ENCODE peak calls at places on chromosomes 4 and X, in seven cellular contexts. One of them, this sample, is unnamed. For H3K27me3, the result is how much of the 10 kb centered on the place peaks cover.

GRCh38 chr4:27684501-27685077 is 823.9 kb downstream of the STIM2 start:
- DNase-seq in tibial nerve: peak
- DNase-seq in H1: no peak
- DNase-seq in right cardiac atrium: peak
- DNase-seq in GM12878: no peak
- DNase-seq in upper lobe of left lung: peak
- DNase-seq in pancreas: peak
- DNase-seq in this sample: no peak

GRCh38 chr4:179097741-179098140 is 1655.5 kb upstream of the AGA start:
- DNase-seq in right cardiac atrium: no peak
- DNase-seq in H1: no peak
- DNase-seq in upper lobe of left lung: no peak
- DNase-seq in tibial nerve: no peak
- DNase-seq in GM12878: no peak
- DNase-seq in pancreas: no peak
- DNase-seq in this sample: no peak

GRCh38 chrX:2954541-2954940 is 25.4 kb upstream of the ARSD start:
- DNase-seq in right cardiac atrium: no peak
- DNase-seq in upper lobe of left lung: no peak
- DNase-seq in tibial nerve: no peak
- DNase-seq in H1: no peak
- DNase-seq in GM12878: no peak
- DNase-seq in pancreas: no peak
- DNase-seq in this sample: no peak

GRCh38 chrX:72526534-72527508 is 45.8 kb downstream of the HDAC8 start:
- DNase-seq in H1: no peak
- DNase-seq in GM12878: no peak
- DNase-seq in right cardiac atrium: no peak
- DNase-seq in pancreas: no peak
- DNase-seq in upper lobe of left lung: peak
- DNase-seq in tibial nerve: no peak
- DNase-seq in this sample: no peak

GRCh38 chrX:40867352-40867751 is 132.0 kb upstream of the MED14 start:
- DNase-seq in pancreas: peak
- DNase-seq in H1: no peak
- DNase-seq in GM12878: no peak
- DNase-seq in right cardiac atrium: no peak
- DNase-seq in tibial nerve: no peak
- DNase-seq in upper lobe of left lung: no peak
- DNase-seq in this sample: no peak

GRCh38 chrX:112832481-112833095 is 8.0 kb downstream of the AMOT start:
- DNase-seq in right cardiac atrium: no peak
- DNase-seq in tibial nerve: no peak
- DNase-seq in GM12878: no peak
- DNase-seq in H1: no peak
- DNase-seq in upper lobe of left lung: peak
- DNase-seq in pancreas: peak
- DNase-seq in this sample: no peak

GRCh38 chr4:153679476-153679875 is 4.6 kb upstream of the TLR2 start:
- DNase-seq in GM12878: no peak
- DNase-seq in H1: no peak
- DNase-seq in tibial nerve: peak
- DNase-seq in right cardiac atrium: peak
- DNase-seq in pancreas: no peak
- DNase-seq in upper lobe of left lung: peak
- DNase-seq in this sample: no peak

GRCh38 chr4:16862688-16863087 is 35.8 kb downstream of the LDB2 start:
- DNase-seq in pancreas: no peak
- DNase-seq in GM12878: no peak
- DNase-seq in H1: no peak
- DNase-seq in tibial nerve: no peak
- DNase-seq in upper lobe of left lung: peak
- DNase-seq in right cardiac atrium: peak
- DNase-seq in this sample: no peak

GRCh38 chr4:37715889-37716402 is 29.8 kb upstream of the RELL1 start:
- DNase-seq in upper lobe of left lung: no peak
- DNase-seq in GM12878: peak
- DNase-seq in right cardiac atrium: no peak
- DNase-seq in pancreas: peak
- DNase-seq in H1: no peak
- DNase-seq in tibial nerve: no peak
- DNase-seq in this sample: peak

GRCh38 chr4:153341575-153342090 is 2.9 kb upstream of the MND1 start:
- DNase-seq in tibial nerve: no peak
- DNase-seq in GM12878: no peak
- DNase-seq in H1: no peak
- DNase-seq in right cardiac atrium: no peak
- DNase-seq in pancreas: no peak
- DNase-seq in upper lobe of left lung: no peak
- DNase-seq in this sample: peak

GRCh38 chr4:165208741-165209388 is 1.5 kb downstream of the KLHL2 start:
- DNase-seq in tibial nerve: no peak
- DNase-seq in right cardiac atrium: no peak
- DNase-seq in pancreas: no peak
- DNase-seq in GM12878: no peak
- DNase-seq in H1: no peak
- DNase-seq in upper lobe of left lung: no peak
- DNase-seq in this sample: no peak

GRCh38 chrX:119105826-119106225 is 21.8 kb downstream of the KIAA1210 start:
- DNase-seq in H1: no peak
- DNase-seq in tibial nerve: no peak
- DNase-seq in right cardiac atrium: no peak
- DNase-seq in upper lobe of left lung: no peak
- DNase-seq in GM12878: no peak
- DNase-seq in pancreas: no peak
- DNase-seq in this sample: no peak

GRCh38 chrX:95764972-95765451 is 919.6 kb upstream of the DIAPH2 start:
- DNase-seq in pancreas: no peak
- DNase-seq in H1: no peak
- DNase-seq in upper lobe of left lung: no peak
- DNase-seq in tibial nerve: peak
- DNase-seq in right cardiac atrium: no peak
- DNase-seq in GM12878: no peak
- DNase-seq in this sample: no peak

GRCh38 chrX:37541991-37542390 is 29.5 kb upstream of the LANCL3 start:
- DNase-seq in right cardiac atrium: no peak
- DNase-seq in tibial nerve: no peak
- DNase-seq in GM12878: no peak
- DNase-seq in H1: no peak
- DNase-seq in upper lobe of left lung: no peak
- DNase-seq in pancreas: no peak
- DNase-seq in this sample: no peak

GRCh38 chr4:110003401-110004187 is 90.9 kb downstream of the EGF start:
- DNase-seq in upper lobe of left lung: no peak
- DNase-seq in GM12878: no peak
- DNase-seq in pancreas: no peak
- DNase-seq in right cardiac atrium: no peak
- DNase-seq in tibial nerve: no peak
- DNase-seq in H1: no peak
- DNase-seq in this sample: no peak

GRCh38 chrX:52923781-52924241 is 26.7 kb downstream of the FAM156B start:
- DNase-seq in H1: no peak
- DNase-seq in tibial nerve: no peak
- DNase-seq in pancreas: peak
- DNase-seq in upper lobe of left lung: peak
- DNase-seq in right cardiac atrium: peak
- DNase-seq in GM12878: peak
- DNase-seq in this sample: peak

GRCh38 chr4:104524591-104524990 is 29.9 kb upstream of the CXXC4 start:
- DNase-seq in tibial nerve: no peak
- DNase-seq in H1: no peak
- DNase-seq in right cardiac atrium: no peak
- DNase-seq in GM12878: no peak
- DNase-seq in upper lobe of left lung: no peak
- DNase-seq in pancreas: no peak
- DNase-seq in this sample: no peak

GRCh38 chr4:39910064-39910463 is 67.6 kb downstream of the PDS5A start:
- DNase-seq in right cardiac atrium: no peak
- DNase-seq in pancreas: no peak
- DNase-seq in GM12878: no peak
- DNase-seq in H1: no peak
- DNase-seq in tibial nerve: no peak
- DNase-seq in upper lobe of left lung: no peak
- DNase-seq in this sample: no peak

DNA sequence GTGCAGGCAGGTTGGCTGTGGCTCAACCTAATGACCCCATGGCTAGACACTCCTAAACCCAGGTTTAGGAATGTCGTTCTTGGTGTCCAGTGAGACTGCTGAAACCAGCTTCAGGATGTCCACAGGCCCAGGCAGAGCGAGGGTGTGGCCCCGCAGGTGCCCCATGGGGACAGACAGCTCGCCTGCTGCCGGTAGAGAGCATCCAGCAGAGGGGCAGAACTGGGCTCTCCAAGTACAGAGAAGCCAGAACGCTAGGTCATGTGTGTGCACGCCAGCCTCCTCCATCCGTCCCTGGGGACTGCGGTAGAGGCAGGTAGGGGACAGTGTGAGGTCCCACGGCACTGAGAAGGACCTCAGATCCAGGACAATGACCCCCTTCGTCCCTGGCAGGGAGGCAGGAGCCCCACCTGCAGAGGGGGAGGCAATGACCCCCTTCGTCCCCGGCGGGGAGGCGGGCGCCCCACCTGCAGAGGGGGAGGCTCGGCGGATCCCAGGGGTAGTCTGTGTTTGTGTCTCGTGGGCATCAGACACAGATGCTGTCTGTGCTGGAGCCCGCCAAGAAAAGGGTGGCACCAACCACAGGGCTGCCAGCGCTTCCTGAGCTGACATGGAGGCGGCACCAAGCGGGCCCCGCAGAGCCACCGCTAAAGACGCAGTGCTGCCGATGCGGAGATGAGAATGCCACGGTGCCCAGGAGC is 118.4 kb downstream of the FAM53A start:
- DNase-seq in pancreas: no peak
- DNase-seq in tibial nerve: no peak
- DNase-seq in H1: no peak
- DNase-seq in upper lobe of left lung: no peak
- DNase-seq in GM12878: no peak
- DNase-seq in right cardiac atrium: peak
- DNase-seq in this sample: no peak
- H3K27me3 ChIP-seq in pancreas: under half
- H3K27me3 ChIP-seq in tibial nerve: half or more
- H3K27me3 ChIP-seq in H1: under half
- H3K27me3 ChIP-seq in upper lobe of left lung: under half
- H3K27me3 ChIP-seq in GM12878: under half
- H3K27me3 ChIP-seq in right cardiac atrium: under half
- H3K27me3 ChIP-seq in this sample: under half

DNA sequence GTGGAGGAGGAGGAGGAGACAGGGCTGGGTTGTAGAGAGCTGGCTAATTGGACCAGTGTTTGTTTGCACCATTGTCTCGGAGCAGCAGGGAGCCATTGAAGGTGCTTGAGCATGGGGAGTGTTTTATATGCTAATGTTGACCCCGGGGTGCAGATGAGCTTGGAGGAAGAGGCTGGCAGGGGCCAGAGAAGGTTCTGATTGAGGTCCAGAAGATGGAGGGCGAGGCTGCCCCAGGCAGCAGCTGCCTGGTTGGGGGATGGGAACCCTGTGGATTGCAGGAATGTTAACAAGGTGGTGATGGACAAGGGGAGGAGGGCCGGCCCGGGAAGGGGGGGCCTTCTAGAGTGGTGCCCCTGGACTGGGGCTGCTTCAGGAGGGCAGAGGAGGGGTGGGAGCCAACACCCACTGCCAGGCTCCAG is 18.0 kb downstream of the DOK7 start:
- DNase-seq in GM12878: no peak
- DNase-seq in H1: peak
- DNase-seq in tibial nerve: no peak
- DNase-seq in upper lobe of left lung: no peak
- DNase-seq in right cardiac atrium: no peak
- DNase-seq in pancreas: no peak
- DNase-seq in this sample: no peak
- H3K27me3 ChIP-seq in GM12878: under half
- H3K27me3 ChIP-seq in H1: half or more
- H3K27me3 ChIP-seq in tibial nerve: half or more
- H3K27me3 ChIP-seq in upper lobe of left lung: under half
- H3K27me3 ChIP-seq in right cardiac atrium: under half
- H3K27me3 ChIP-seq in pancreas: under half
- H3K27me3 ChIP-seq in this sample: under half

GRCh38 chr4:4854649-4855292 is 4.7 kb upstream of the MSX1 start:
- DNase-seq in H1: no peak
- DNase-seq in upper lobe of left lung: no peak
- DNase-seq in GM12878: no peak
- DNase-seq in tibial nerve: no peak
- DNase-seq in pancreas: no peak
- DNase-seq in right cardiac atrium: peak
- DNase-seq in this sample: no peak
- H3K27me3 ChIP-seq in H1: half or more
- H3K27me3 ChIP-seq in upper lobe of left lung: half or more
- H3K27me3 ChIP-seq in GM12878: under half
- H3K27me3 ChIP-seq in tibial nerve: half or more
- H3K27me3 ChIP-seq in pancreas: under half
- H3K27me3 ChIP-seq in right cardiac atrium: under half
- H3K27me3 ChIP-seq in this sample: under half

DNA sequence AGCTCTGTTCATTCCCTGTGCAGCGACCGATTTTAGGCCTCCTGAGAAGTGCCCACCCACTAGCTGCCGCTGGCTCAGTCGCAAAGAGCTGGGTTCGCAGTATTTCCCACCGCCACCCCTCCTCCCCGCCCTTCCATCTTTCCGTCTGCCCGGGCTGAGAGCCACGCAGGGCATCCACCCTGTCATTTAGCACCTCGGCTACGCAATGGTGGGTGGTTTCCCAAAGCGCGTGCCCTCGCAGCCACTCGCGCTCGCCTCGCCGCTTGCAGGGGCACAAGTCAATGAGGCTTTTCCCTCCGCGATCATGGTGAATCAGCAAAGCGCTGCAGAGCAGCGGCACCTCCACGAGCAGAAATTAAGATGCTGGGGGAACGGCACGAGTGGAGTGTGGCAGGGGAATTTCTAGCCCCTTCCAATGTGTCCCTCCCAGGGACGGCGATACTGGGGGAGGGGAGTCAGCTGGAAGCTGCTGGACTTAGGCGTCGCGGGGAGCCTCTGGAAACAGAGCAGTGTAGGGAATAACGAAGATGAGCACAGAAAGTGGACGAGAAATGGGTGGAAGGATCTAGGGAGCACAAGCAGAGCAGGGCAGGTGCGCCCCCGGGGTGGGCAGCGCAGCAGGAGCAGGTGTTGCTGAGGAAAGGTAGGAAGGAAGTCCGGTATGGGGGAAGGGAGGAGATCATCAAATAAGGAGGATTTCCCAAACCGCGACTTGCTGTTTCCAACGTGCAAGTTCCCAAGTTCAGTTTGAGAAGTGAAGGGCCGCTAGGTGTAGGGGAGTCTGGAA is 2.4 kb upstream of the PTCHD1 start:
- DNase-seq in tibial nerve: no peak
- DNase-seq in upper lobe of left lung: no peak
- DNase-seq in H1: no peak
- DNase-seq in right cardiac atrium: no peak
- DNase-seq in GM12878: no peak
- DNase-seq in pancreas: no peak
- DNase-seq in this sample: no peak
- H3K27me3 ChIP-seq in tibial nerve: half or more
- H3K27me3 ChIP-seq in upper lobe of left lung: under half
- H3K27me3 ChIP-seq in H1: under half
- H3K27me3 ChIP-seq in right cardiac atrium: under half
- H3K27me3 ChIP-seq in GM12878: under half
- H3K27me3 ChIP-seq in pancreas: under half
- H3K27me3 ChIP-seq in this sample: under half